ENCODE peak calls at places on chromosomes 11 and 22, in eight cellular contexts. F is lung, H is colonic mucosa, I is GM23338, K is AG10803, V is heart left ventricle, D is sigmoid colon, W is fibroblast of the aortic adventitia. G is an unnamed sample.

GRCh38 chr11:71309181-71309580 is 56.8 kb upstream of the SHANK2 start:
- DNase-seq in D (peak; percentile 21), K (no peak), W (no peak), I (no peak), F (no peak), H (peak; percentile 15), V (no peak), G (no peak)

GRCh38 chr11:45930031-45930794 is 7.8 kb downstream of the LARGE2 start:
- DNase-seq in H (peak; percentile 74), V (peak; percentile 42), W (no peak), K (no peak), D (peak; percentile 63), F (no peak), I (no peak), G (no peak)

GRCh38 chr11:73213196-73214143 is 4.6 kb upstream of the P2RY2 start:
- DNase-seq in W (no peak), D (peak; percentile 46), F (no peak), I (no peak), K (no peak), V (no peak), H (no peak), G (no peak)

GRCh38 chr11:23866641-23867040 is 630.2 kb upstream of the LUZP2 start:
- DNase-seq in I (no peak), F (no peak), W (peak; percentile 16), V (no peak), D (no peak), K (no peak), H (no peak), G (peak; percentile 37)

GRCh38 chr11:45022294-45023064 is 71.8 kb upstream of the TP53I11 start:
- DNase-seq in K (peak; percentile 37), W (peak; percentile 70), H (no peak), V (no peak), I (peak; percentile 57), D (no peak), F (no peak), G (peak; percentile 23)

GRCh38 chr11:79296113-79296512 is 144.7 kb downstream of the TENM4 start:
- DNase-seq in H (no peak), F (no peak), I (no peak), D (no peak), K (no peak), V (no peak), W (no peak), G (peak; percentile 45)

GRCh38 chr22:44701824-44702478 is at the start of gene PRR5:
- DNase-seq in H (peak; percentile 87), D (peak; percentile 84), F (peak; percentile 75), W (peak; percentile 84), V (peak; percentile 75), I (peak; percentile 71), K (peak; percentile 93), G (peak; percentile 59)

GRCh38 chr22:49600891-49601431 is 226.7 kb downstream of the BRD1 start:
- DNase-seq in H (no peak), I (no peak), K (no peak), W (no peak), F (no peak), V (no peak), D (peak; percentile 45), G (no peak)

GRCh38 chr22:37063436-37064420 is 12.2 kb downstream of the KCTD17 start:
- DNase-seq in I (no peak), D (no peak), F (no peak), V (no peak), W (no peak), K (no peak), H (peak; percentile 63), G (no peak)

GRCh38 chr11:12118940-12119339 is 8.6 kb downstream of the MICAL2 start:
- DNase-seq in K (no peak), W (no peak), F (no peak), I (peak; percentile 21), H (no peak), D (peak; percentile 81), V (no peak), G (no peak)

GRCh38 chr22:41308054-41308453 is 6.7 kb downstream of the ZC3H7B start:
- DNase-seq in W (peak; percentile 40), I (peak; percentile 45), H (no peak), V (peak; percentile 30), K (peak; percentile 74), D (peak; percentile 76), F (no peak), G (peak; percentile 86)

DNA sequence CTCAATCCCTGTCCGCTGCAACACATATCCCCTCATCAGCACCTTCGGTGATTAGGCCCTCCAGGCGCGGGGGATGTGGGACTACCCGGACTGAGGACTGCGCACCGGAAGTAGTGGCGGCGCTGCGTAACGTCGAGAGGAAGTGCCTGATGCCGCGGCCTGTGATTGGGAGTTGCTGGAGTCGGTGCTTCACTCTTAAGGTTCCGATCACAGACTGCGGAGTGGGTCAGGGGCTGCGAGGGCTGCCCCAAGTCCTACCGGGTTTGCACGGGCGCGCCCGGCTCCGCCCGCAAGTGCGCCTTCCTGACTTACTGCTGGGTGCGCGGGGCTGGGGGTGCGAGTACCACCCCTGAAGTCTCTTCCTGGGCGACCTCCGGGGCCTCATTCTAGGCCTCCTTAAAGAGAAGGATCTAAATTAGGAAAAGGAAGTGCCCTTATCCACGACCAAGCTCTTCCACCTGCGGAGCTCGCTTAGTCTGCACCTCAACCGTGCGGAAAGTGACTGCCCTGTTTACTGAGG is at the start of gene ALKBH3:
- DNase-seq in K (peak; percentile 95), W (peak; percentile 95), D (peak; percentile 96), H (peak; percentile 88), V (peak; percentile 92), I (peak; percentile 97), F (peak; percentile 92), G (peak; percentile 90)
- TF ChIP-seq CTCF in K (no peak), W (peak; percentile 12), D (no peak), H (no peak), V (no peak), I (no peak), F (no peak), G (no peak)

GRCh38 chr22:35368386-35368785 is 12.5 kb upstream of the HMOX1 start:
- DNase-seq in H (peak; percentile 68), F (no peak), W (no peak), D (no peak), K (no peak), V (no peak), I (no peak), G (no peak)

GRCh38 chr22:35363571-35364086 is 17.3 kb upstream of the HMOX1 start:
- DNase-seq in I (no peak), H (no peak), V (no peak), K (no peak), F (no peak), W (no peak), D (no peak), G (no peak)

GRCh38 chr22:35369996-35370395 is 10.9 kb upstream of the HMOX1 start:
- DNase-seq in W (no peak), V (no peak), I (no peak), K (no peak), D (no peak), H (no peak), F (no peak), G (no peak)

DNA sequence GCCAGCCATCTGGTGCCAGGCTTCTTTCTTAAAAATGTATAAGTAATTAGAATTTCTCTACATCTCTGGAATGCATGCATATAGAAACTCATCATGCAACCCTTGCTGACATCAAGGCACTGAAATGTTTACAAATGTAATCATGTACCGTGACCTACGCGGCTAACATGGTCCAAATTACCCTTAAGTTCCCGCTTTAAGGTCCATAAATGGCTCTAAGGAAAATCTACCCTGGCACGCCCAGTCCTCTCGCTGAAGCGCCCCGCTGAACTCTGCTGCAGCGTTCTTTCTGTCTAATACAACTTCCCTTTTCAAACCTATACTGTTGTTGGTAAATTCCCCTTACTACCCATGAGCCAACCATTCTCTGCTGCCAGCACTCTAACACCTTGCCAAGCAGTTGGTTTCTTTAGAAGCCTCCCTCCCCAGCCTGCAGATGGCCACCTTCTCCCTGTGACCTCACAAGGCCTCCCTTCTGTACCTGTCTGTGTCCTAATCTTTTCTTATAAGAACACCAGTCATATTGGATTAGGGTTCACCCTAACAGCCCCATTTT is 13.5 kb upstream of the HMOX1 start:
- DNase-seq in W (no peak), K (no peak), I (no peak), V (no peak), H (peak; percentile 52), D (no peak), F (no peak), G (no peak)
- TF ChIP-seq CTCF in W (no peak), K (no peak), I (no peak), V (no peak), H (no peak), D (no peak), F (no peak), G (no peak)

GRCh38 chr11:104339383-104339831 is 175.5 kb upstream of the PDGFD start:
- DNase-seq in K (no peak), H (no peak), V (no peak), D (no peak), F (no peak), W (no peak), I (no peak), G (no peak)

GRCh38 chr11:104338186-104338585 is 174.2 kb upstream of the PDGFD start:
- DNase-seq in H (no peak), K (peak; percentile 28), D (no peak), F (no peak), V (no peak), W (peak; percentile 24), I (no peak), G (no peak)

DNA sequence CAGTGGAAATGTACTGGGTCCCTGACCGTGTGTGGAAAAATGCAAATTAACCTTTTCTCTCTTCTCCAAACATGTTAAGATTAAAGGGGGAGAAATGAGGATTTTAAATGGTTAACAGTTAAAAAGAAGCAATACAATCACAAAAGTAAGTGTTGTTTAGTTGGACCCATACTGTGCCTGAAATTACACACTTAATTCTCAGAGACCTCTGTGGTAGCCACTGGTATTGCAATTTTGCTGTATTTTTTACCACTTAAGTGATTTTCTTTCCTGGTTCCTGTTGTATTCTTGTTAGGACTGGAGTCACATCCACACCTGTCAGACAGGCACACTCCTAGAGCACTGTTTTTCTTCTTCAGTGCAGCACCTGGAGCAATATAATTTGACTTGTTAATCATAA is 179.6 kb upstream of the PDGFD start:
- DNase-seq in K (no peak), D (no peak), I (peak; percentile 64), F (no peak), H (no peak), W (no peak), V (no peak), G (no peak)
- TF ChIP-seq CTCF in K (peak; percentile 53), D (no peak), I (peak; percentile 49), F (no peak), H (peak; percentile 37), W (peak; percentile 41), V (no peak), G (peak; percentile 60)

DNA sequence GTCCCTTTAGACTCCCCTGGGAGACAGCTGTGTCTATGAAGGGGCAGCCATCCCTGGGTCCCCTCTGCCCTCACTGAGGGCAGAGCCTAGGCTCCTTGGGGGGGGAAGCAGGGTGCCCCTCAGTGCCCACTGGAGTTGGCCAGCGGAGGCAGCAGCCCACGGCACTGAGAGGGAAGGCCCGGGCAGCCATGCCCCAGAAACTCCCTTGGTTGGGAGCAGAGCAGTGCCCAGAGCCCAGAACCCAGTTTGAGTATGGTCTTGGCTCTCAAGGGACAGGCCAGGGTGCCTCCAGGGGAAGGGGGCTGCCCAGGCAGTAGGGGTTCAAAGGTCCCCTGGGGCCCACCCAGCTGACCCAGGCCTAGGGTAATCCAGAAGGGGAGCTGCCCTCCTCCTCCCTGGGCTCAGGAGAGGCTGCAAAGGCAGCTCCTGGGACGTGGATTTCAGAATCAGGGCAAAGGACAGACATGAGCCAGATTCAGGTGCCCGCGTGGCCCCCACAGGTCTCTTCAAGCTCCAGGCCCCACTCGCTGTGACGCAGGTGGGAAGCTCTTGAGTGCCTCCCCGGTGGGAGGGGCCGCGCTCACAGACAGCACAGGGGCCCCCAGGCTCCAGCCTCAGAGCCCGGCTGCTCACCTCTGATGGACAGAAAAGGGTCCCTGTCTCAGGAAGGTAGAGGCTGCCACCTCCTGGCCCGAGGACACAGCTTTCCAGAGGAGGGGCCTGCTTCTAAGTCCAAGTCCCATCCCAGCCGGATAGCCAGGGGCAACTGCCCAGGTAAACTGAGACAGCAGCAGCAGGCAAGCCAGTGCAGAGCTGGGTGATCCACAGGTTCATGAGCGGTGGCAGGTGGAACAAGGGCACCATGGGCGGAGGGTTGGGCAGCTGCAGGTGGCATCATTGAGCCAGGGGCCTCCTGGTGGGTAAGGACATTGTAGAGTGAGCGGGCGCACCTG is 2.6 kb downstream of the C11orf21 start:
- DNase-seq in H (peak; percentile 38), K (no peak), V (no peak), F (peak; percentile 29), D (no peak), W (no peak), I (peak; percentile 75), G (no peak)
- TF ChIP-seq CTCF in H (peak; percentile 26), K (no peak), V (no peak), F (peak; percentile 28), D (no peak), W (peak; percentile 13), I (peak; percentile 50), G (peak; percentile 29)